ENCODE peak calls at places on chromosomes 3 and 15, in six cellular contexts. One of them, this sample, is unnamed.

GRCh38 chr3:195881276-195881988 is 26.9 kb downstream of the TNK2 start:
- DNase-seq in CD4-positive, alpha-beta memory T cell: no peak
- DNase-seq in Caco-2: no peak
- DNase-seq in GM12865: no peak
- DNase-seq in IMR-90: no peak
- DNase-seq in tibial artery: no peak
- DNase-seq in this sample: no peak

GRCh38 chr15:56797720-56798275 is 64.5 kb upstream of the ZNF280D start:
- DNase-seq in CD4-positive, alpha-beta memory T cell: no peak
- DNase-seq in Caco-2: no peak
- DNase-seq in GM12865: no peak
- DNase-seq in IMR-90: no peak
- DNase-seq in tibial artery: no peak
- DNase-seq in this sample: no peak

GRCh38 chr3:42853056-42853455 is 22.6 kb downstream of the CYP8B1 start:
- DNase-seq in CD4-positive, alpha-beta memory T cell: no peak
- DNase-seq in Caco-2: no peak
- DNase-seq in GM12865: no peak
- DNase-seq in IMR-90: no peak
- DNase-seq in tibial artery: no peak
- DNase-seq in this sample: no peak

GRCh38 chr3:30941342-30941741 is 46.9 kb upstream of the GADL1 start:
- DNase-seq in CD4-positive, alpha-beta memory T cell: no peak
- DNase-seq in Caco-2: no peak
- DNase-seq in GM12865: peak
- DNase-seq in IMR-90: no peak
- DNase-seq in tibial artery: no peak
- DNase-seq in this sample: no peak

GRCh38 chr3:19267040-19267439 is 118.7 kb downstream of the KCNH8 start:
- DNase-seq in CD4-positive, alpha-beta memory T cell: no peak
- DNase-seq in Caco-2: no peak
- DNase-seq in GM12865: peak
- DNase-seq in IMR-90: no peak
- DNase-seq in tibial artery: no peak
- DNase-seq in this sample: no peak

GRCh38 chr3:10968390-10968789 is 24.2 kb upstream of the SLC6A1 start:
- DNase-seq in CD4-positive, alpha-beta memory T cell: no peak
- DNase-seq in Caco-2: no peak
- DNase-seq in GM12865: no peak
- DNase-seq in IMR-90: no peak
- DNase-seq in tibial artery: no peak
- DNase-seq in this sample: no peak

GRCh38 chr3:67593761-67594234 is 60.6 kb downstream of the SUCLG2 start:
- DNase-seq in CD4-positive, alpha-beta memory T cell: no peak
- DNase-seq in Caco-2: peak
- DNase-seq in GM12865: peak
- DNase-seq in IMR-90: peak
- DNase-seq in tibial artery: no peak
- DNase-seq in this sample: no peak

GRCh38 chr3:197456271-197457091 is 99.3 kb downstream of the BDH1 start:
- DNase-seq in CD4-positive, alpha-beta memory T cell: peak
- DNase-seq in Caco-2: peak
- DNase-seq in GM12865: peak
- DNase-seq in IMR-90: peak
- DNase-seq in tibial artery: peak
- DNase-seq in this sample: no peak

GRCh38 chr3:64892664-64893309 is 205.0 kb upstream of the ADAMTS9 start:
- DNase-seq in CD4-positive, alpha-beta memory T cell: no peak
- DNase-seq in Caco-2: no peak
- DNase-seq in GM12865: no peak
- DNase-seq in IMR-90: no peak
- DNase-seq in tibial artery: no peak
- DNase-seq in this sample: no peak

GRCh38 chr3:170572665-170573253 is 13.1 kb downstream of the SLC7A14 start:
- DNase-seq in CD4-positive, alpha-beta memory T cell: no peak
- DNase-seq in Caco-2: no peak
- DNase-seq in GM12865: peak
- DNase-seq in IMR-90: peak
- DNase-seq in tibial artery: no peak
- DNase-seq in this sample: no peak

GRCh38 chr3:76753599-76753998 is 286.3 kb upstream of the ROBO2 start:
- DNase-seq in CD4-positive, alpha-beta memory T cell: no peak
- DNase-seq in Caco-2: no peak
- DNase-seq in GM12865: no peak
- DNase-seq in IMR-90: peak
- DNase-seq in tibial artery: no peak
- DNase-seq in this sample: no peak

GRCh38 chr3:127030328-127031045 is 47.6 kb downstream of the PLXNA1 start:
- DNase-seq in CD4-positive, alpha-beta memory T cell: no peak
- DNase-seq in Caco-2: no peak
- DNase-seq in GM12865: no peak
- DNase-seq in IMR-90: no peak
- DNase-seq in tibial artery: no peak
- DNase-seq in this sample: no peak

DNA sequence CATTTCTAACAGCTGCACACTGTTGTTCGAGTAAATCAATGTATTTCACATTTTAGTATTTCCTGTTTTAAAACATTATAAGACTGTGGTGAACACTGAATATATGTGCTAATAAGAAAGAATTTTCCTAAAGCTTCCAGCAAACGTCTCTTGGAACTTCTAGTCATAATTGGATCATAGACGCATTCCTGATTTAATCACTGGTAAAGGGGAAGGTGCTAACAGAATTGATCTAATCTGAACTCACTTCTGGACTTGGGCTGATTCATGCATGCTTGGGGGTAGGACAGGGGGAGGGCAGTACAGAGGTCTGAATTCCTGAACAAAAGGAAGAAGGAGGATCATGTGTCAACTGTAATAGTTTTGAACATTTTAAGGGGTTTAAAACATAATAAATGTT is 7.3 kb upstream of the LEKR1 start:
- DNase-seq in CD4-positive, alpha-beta memory T cell: no peak
- DNase-seq in Caco-2: no peak
- DNase-seq in GM12865: no peak
- DNase-seq in IMR-90: peak
- DNase-seq in tibial artery: no peak
- DNase-seq in this sample: no peak
- H3K4me3 ChIP-seq in CD4-positive, alpha-beta memory T cell: no peak
- H3K4me3 ChIP-seq in Caco-2: no peak
- H3K4me3 ChIP-seq in GM12865: peak
- H3K4me3 ChIP-seq in IMR-90: no peak
- H3K4me3 ChIP-seq in tibial artery: no peak
- H3K4me3 ChIP-seq in this sample: no peak

GRCh38 chr15:29805043-29805707 is 17.1 kb downstream of the TJP1 start:
- DNase-seq in CD4-positive, alpha-beta memory T cell: no peak
- DNase-seq in Caco-2: no peak
- DNase-seq in GM12865: no peak
- DNase-seq in IMR-90: peak
- DNase-seq in tibial artery: no peak
- DNase-seq in this sample: no peak

GRCh38 chr15:29805708-29806104 is 16.6 kb downstream of the TJP1 start:
- DNase-seq in CD4-positive, alpha-beta memory T cell: no peak
- DNase-seq in Caco-2: no peak
- DNase-seq in GM12865: no peak
- DNase-seq in IMR-90: no peak
- DNase-seq in tibial artery: no peak
- DNase-seq in this sample: no peak

GRCh38 chr15:29802411-29802810 is 19.9 kb downstream of the TJP1 start:
- DNase-seq in CD4-positive, alpha-beta memory T cell: no peak
- DNase-seq in Caco-2: no peak
- DNase-seq in GM12865: no peak
- DNase-seq in IMR-90: no peak
- DNase-seq in tibial artery: no peak
- DNase-seq in this sample: no peak

GRCh38 chr15:29799859-29800258 is 22.4 kb downstream of the TJP1 start:
- DNase-seq in CD4-positive, alpha-beta memory T cell: no peak
- DNase-seq in Caco-2: no peak
- DNase-seq in GM12865: no peak
- DNase-seq in IMR-90: no peak
- DNase-seq in tibial artery: no peak
- DNase-seq in this sample: no peak

DNA sequence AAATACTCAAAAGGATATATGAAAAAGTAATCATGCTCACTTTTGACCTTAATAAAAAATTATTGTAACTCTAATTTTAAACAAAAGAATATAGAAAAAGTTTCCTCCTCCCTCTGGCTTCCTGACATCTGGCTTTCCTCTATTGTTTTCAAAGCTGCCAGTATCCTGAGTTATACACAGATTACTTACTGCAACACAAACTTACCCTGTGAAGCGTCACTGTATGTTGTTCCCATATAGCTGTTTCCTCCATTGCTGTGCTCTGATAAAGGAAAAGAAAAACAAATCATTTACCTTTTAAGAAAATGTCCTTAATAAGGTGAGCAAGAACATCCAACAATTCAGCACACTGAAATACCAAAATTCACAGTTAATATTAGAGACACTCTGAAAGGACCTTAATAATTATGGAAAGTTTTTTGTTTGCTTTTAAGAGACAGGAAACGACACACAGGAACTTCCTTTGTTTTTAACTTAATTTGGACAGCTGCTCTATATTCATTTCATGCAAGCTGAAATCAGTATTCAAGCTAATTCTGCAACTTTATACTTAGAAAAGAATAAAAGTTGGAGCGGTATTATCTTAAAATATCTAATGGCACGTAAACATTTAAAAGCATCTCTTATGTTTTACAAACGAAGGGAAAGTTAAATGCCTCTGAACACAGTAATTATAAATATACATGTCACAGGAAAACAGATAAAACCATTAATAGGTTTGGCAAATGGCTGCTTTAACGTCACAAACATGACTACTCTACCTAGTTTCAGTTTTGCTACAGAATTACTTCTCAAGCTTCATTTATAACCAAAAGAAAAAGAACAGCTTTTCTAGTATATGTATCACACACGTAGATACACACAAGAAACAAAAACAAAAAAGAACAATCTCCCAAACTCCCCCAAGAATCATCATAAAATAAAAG is 21.6 kb downstream of the TJP1 start:
- DNase-seq in CD4-positive, alpha-beta memory T cell: no peak
- DNase-seq in Caco-2: no peak
- DNase-seq in GM12865: no peak
- DNase-seq in IMR-90: no peak
- DNase-seq in tibial artery: no peak
- DNase-seq in this sample: no peak
- H3K4me3 ChIP-seq in CD4-positive, alpha-beta memory T cell: no peak
- H3K4me3 ChIP-seq in Caco-2: no peak
- H3K4me3 ChIP-seq in GM12865: no peak
- H3K4me3 ChIP-seq in IMR-90: no peak
- H3K4me3 ChIP-seq in tibial artery: no peak
- H3K4me3 ChIP-seq in this sample: no peak

GRCh38 chr3:46374755-46375154 is 4.0 kb downstream of the CCR5 start:
- DNase-seq in CD4-positive, alpha-beta memory T cell: no peak
- DNase-seq in Caco-2: no peak
- DNase-seq in GM12865: no peak
- DNase-seq in IMR-90: no peak
- DNase-seq in tibial artery: no peak
- DNase-seq in this sample: no peak

GRCh38 chr3:46378426-46378942 is 7.7 kb downstream of the CCR5 start:
- DNase-seq in CD4-positive, alpha-beta memory T cell: peak
- DNase-seq in Caco-2: peak
- DNase-seq in GM12865: peak
- DNase-seq in IMR-90: peak
- DNase-seq in tibial artery: peak
- DNase-seq in this sample: peak

GRCh38 chr3:46375214-46375613 is 4.5 kb downstream of the CCR5 start:
- DNase-seq in CD4-positive, alpha-beta memory T cell: no peak
- DNase-seq in Caco-2: no peak
- DNase-seq in GM12865: no peak
- DNase-seq in IMR-90: no peak
- DNase-seq in tibial artery: no peak
- DNase-seq in this sample: no peak

GRCh38 chr3:46372492-46373359 is 2.0 kb downstream of the CCR5 start:
- DNase-seq in CD4-positive, alpha-beta memory T cell: peak
- DNase-seq in Caco-2: no peak
- DNase-seq in GM12865: peak
- DNase-seq in IMR-90: peak
- DNase-seq in tibial artery: no peak
- DNase-seq in this sample: no peak

DNA sequence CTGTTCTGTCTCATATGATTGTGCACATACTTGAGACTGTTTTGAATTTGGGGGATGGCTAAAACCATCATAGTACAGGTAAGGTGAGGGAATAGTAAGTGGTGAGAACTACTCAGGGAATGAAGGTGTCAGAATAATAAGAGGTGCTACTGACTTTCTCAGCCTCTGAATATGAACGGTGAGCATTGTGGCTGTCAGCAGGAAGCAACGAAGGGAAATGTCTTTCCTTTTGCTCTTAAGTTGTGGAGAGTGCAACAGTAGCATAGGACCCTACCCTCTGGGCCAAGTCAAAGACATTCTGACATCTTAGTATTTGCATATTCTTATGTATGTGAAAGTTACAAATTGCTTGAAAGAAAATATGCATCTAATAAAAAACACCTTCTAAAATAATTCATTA is 5.1 kb downstream of the CCR5 start:
- DNase-seq in CD4-positive, alpha-beta memory T cell: no peak
- DNase-seq in Caco-2: no peak
- DNase-seq in GM12865: no peak
- DNase-seq in IMR-90: no peak
- DNase-seq in tibial artery: no peak
- DNase-seq in this sample: no peak
- H3K4me3 ChIP-seq in CD4-positive, alpha-beta memory T cell: no peak
- H3K4me3 ChIP-seq in Caco-2: no peak
- H3K4me3 ChIP-seq in GM12865: no peak
- H3K4me3 ChIP-seq in IMR-90: no peak
- H3K4me3 ChIP-seq in tibial artery: no peak
- H3K4me3 ChIP-seq in this sample: no peak

DNA sequence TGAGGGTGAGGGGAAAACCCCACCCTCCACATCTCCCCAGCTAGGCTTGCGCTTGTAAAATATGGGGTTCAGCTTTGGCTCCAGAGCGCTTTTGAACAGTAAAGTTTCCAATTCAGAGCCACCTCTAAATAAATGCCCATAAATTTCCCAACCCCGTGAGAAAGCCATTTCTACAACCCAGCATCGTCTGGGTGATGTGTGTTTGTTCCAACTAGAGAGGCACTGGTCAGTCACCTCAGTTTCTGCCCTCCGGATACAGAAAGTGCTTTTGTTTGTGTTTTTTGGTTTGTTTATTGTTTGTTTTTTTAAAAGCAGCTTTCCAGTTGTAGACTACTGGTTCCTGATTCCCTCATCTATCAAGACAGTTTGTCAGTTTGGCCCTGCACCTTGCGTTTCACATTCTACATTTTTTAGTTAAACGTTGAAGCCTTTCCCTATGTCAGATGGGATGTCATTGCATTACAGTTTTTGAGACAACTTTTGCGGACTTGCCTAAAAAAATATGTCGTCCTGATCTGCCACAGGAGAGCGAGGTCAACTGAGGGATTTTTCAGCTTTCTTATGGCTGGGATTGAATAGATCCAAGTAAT is 15.0 kb upstream of the SOX2 start:
- DNase-seq in CD4-positive, alpha-beta memory T cell: no peak
- DNase-seq in Caco-2: no peak
- DNase-seq in GM12865: no peak
- DNase-seq in IMR-90: no peak
- DNase-seq in tibial artery: no peak
- DNase-seq in this sample: no peak
- H3K4me3 ChIP-seq in CD4-positive, alpha-beta memory T cell: no peak
- H3K4me3 ChIP-seq in Caco-2: no peak
- H3K4me3 ChIP-seq in GM12865: no peak
- H3K4me3 ChIP-seq in IMR-90: no peak
- H3K4me3 ChIP-seq in tibial artery: no peak
- H3K4me3 ChIP-seq in this sample: no peak